ENCODE peak calls at places on chromosomes 12 and 14, in ten cellular contexts. G is NAMALWA; J is NCI-H187; V is NT2/D1; C is caudate nucleus; K is stomach; S is effector memory CD8-positive, alpha-beta T cell; R is Caki2; A is effector CD4-positive, alpha-beta T cell; M is GM12864. Q is an unnamed sample.

GRCh38 chr14:49853572-49854375 is 1.2 kb upstream of the NEMF start:
- DNase-seq in A (peak), K (peak), G (peak), S (peak), M (no peak), J (peak), V (no peak), C (peak), R (peak), Q (no peak)

GRCh38 chr12:96985515-96986362 is 78.7 kb downstream of the NEDD1 start:
- DNase-seq in A (peak), S (peak), C (no peak), V (peak), K (peak), G (peak), R (peak), M (no peak), J (no peak), Q (no peak)

GRCh38 chr14:60651936-60652673 is 2.8 kb upstream of the SIX1 start:
- DNase-seq in V (no peak), R (no peak), J (no peak), C (no peak), A (no peak), G (no peak), S (no peak), K (no peak), M (no peak), Q (no peak)

GRCh38 chr14:90755661-90756304 is 60.4 kb downstream of the TTC7B start:
- DNase-seq in J (no peak), S (no peak), K (no peak), V (no peak), C (no peak), M (no peak), G (no peak), A (no peak), R (no peak), Q (no peak)

GRCh38 chr12:42660968-42661937 is 71.7 kb upstream of the PRICKLE1 start:
- DNase-seq in K (no peak), J (no peak), A (no peak), C (no peak), R (no peak), V (no peak), S (no peak), G (peak), M (no peak), Q (no peak)

GRCh38 chr12:41368006-41368405 is 179.9 kb downstream of the PDZRN4 start:
- DNase-seq in S (no peak), M (no peak), V (no peak), C (no peak), A (no peak), G (peak), J (no peak), R (no peak), K (no peak), Q (no peak)

GRCh38 chr14:68819260-68819691 is 26.4 kb upstream of the ZFP36L1 start:
- DNase-seq in S (no peak), A (peak), J (no peak), V (peak), M (no peak), R (peak), G (no peak), K (peak), C (no peak), Q (no peak)

GRCh38 chr12:111246477-111247011 is 122.4 kb downstream of the PHETA1 start:
- DNase-seq in R (no peak), J (no peak), M (no peak), A (no peak), S (no peak), V (no peak), K (no peak), C (no peak), G (no peak), Q (no peak)

GRCh38 chr12:68913682-68914081 is 19.3 kb downstream of the CPM start:
- DNase-seq in K (no peak), C (no peak), R (no peak), V (no peak), M (no peak), S (no peak), A (no peak), J (no peak), G (no peak), Q (no peak)

GRCh38 chr14:64218344-64219240 is 75.6 kb downstream of the ESR2 start:
- DNase-seq in G (no peak), R (no peak), V (no peak), K (peak), A (no peak), M (no peak), C (no peak), J (no peak), S (no peak), Q (no peak)

GRCh38 chr12:122183588-122183940 is 641 bp downstream of the LRRC43 start:
- DNase-seq in K (no peak), M (no peak), G (no peak), V (no peak), R (no peak), C (no peak), S (no peak), J (no peak), A (no peak), Q (no peak)

GRCh38 chr14:24299255-24300191 is at the start of the genes DHRS1 and NOP9:
- DNase-seq in K (peak), R (peak), J (peak), A (peak), C (peak), M (peak), S (peak), G (peak), V (peak), Q (peak)

GRCh38 chr12:120132863-120133385 is 16.4 kb upstream of the RAB35 start:
- DNase-seq in S (no peak), A (no peak), C (no peak), K (peak), G (peak), R (no peak), V (no peak), J (no peak), M (peak), Q (no peak)